ENCODE peak calls at places on chromosome 12, in six cellular contexts. One of them, this sample, is unnamed. For H3K9me3, the result is how much of the 10 kb centered on the place peaks cover.

GRCh38 chr12:122880668-122881067 is 15.3 kb downstream of the VPS37B start:
- DNase-seq in WERI-Rb-1: peak
- DNase-seq in AG04450: no peak
- DNase-seq in right atrium auricular region: no peak
- DNase-seq in Caco-2: no peak
- DNase-seq in fibroblast of lung: peak
- DNase-seq in this sample: no peak

GRCh38 chr12:3421191-3421590 is 69.8 kb upstream of the PRMT8 start:
- DNase-seq in fibroblast of lung: no peak
- DNase-seq in right atrium auricular region: no peak
- DNase-seq in AG04450: no peak
- DNase-seq in WERI-Rb-1: no peak
- DNase-seq in Caco-2: no peak
- DNase-seq in this sample: no peak

GRCh38 chr12:41556176-41556575 is 368.1 kb downstream of the PDZRN4 start:
- DNase-seq in WERI-Rb-1: no peak
- DNase-seq in right atrium auricular region: no peak
- DNase-seq in fibroblast of lung: no peak
- DNase-seq in Caco-2: no peak
- DNase-seq in AG04450: no peak
- DNase-seq in this sample: no peak

GRCh38 chr12:8695116-8695515 is 2.7 kb upstream of the RIMKLB start:
- DNase-seq in AG04450: no peak
- DNase-seq in fibroblast of lung: no peak
- DNase-seq in Caco-2: no peak
- DNase-seq in WERI-Rb-1: no peak
- DNase-seq in right atrium auricular region: no peak
- DNase-seq in this sample: no peak

GRCh38 chr12:63897931-63898330 is 53.4 kb downstream of the SRGAP1 start:
- DNase-seq in AG04450: no peak
- DNase-seq in WERI-Rb-1: no peak
- DNase-seq in Caco-2: no peak
- DNase-seq in fibroblast of lung: no peak
- DNase-seq in right atrium auricular region: no peak
- DNase-seq in this sample: no peak

GRCh38 chr12:90842477-90842876 is 112.5 kb downstream of the CCER1 start:
- DNase-seq in fibroblast of lung: no peak
- DNase-seq in AG04450: no peak
- DNase-seq in WERI-Rb-1: peak
- DNase-seq in Caco-2: no peak
- DNase-seq in right atrium auricular region: no peak
- DNase-seq in this sample: no peak

GRCh38 chr12:49097381-49097780 is 2.8 kb upstream of the DHH start:
- DNase-seq in Caco-2: no peak
- DNase-seq in right atrium auricular region: no peak
- DNase-seq in WERI-Rb-1: peak
- DNase-seq in fibroblast of lung: no peak
- DNase-seq in AG04450: no peak
- DNase-seq in this sample: no peak

GRCh38 chr12:45773734-45774133 is 44.2 kb downstream of the ARID2 start:
- DNase-seq in fibroblast of lung: no peak
- DNase-seq in Caco-2: no peak
- DNase-seq in AG04450: no peak
- DNase-seq in WERI-Rb-1: no peak
- DNase-seq in right atrium auricular region: no peak
- DNase-seq in this sample: no peak

DNA sequence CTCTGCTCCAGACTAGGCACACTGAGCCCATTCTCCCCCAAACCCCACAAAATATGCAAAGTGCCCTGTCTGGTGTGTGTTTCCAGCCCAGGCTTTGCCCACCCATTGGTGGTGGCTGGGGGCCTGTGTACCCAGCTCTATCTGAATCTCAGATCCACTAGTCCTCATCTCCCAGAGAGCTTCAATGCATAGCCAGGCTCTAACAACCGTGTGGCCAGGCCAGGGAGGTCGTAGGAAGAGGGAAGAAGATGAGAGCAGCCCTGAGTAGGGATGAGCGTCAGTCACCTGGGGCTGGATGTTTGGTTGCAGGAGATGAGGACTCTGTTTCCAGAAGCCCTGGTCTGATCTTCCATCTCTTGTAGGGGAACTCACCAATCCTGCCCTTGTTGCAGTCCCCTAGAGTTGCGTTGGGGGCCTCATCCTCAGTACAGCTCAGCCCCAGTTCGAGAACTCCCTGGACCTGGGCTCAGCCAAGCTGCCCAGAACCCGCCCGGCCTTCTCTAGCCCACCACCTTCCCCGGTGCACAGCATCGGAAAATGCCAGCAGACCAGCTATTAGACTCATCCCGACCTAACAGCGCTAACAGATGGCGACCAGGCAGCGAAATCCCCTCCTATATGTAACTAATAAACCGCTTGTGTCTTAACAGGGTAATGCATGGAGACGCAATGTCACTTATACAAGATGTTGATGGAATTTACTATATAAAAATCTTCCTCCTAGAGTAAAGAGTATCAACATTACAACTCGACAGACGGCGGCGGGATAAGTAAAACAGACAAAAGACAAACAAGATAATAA is 3.2 kb upstream of the LHX5 start:
- DNase-seq in AG04450: no peak
- DNase-seq in WERI-Rb-1: no peak
- DNase-seq in fibroblast of lung: no peak
- DNase-seq in Caco-2: no peak
- DNase-seq in right atrium auricular region: no peak
- DNase-seq in this sample: no peak
- H3K9me3 ChIP-seq in AG04450: under half
- H3K9me3 ChIP-seq in WERI-Rb-1: under half
- H3K9me3 ChIP-seq in fibroblast of lung: under half
- H3K9me3 ChIP-seq in Caco-2: under half
- H3K9me3 ChIP-seq in right atrium auricular region: under half
- H3K9me3 ChIP-seq in this sample: under half

GRCh38 chr12:132924356-132924755 is 31.8 kb downstream of the ZNF605 start:
- DNase-seq in Caco-2: no peak
- DNase-seq in WERI-Rb-1: no peak
- DNase-seq in AG04450: no peak
- DNase-seq in right atrium auricular region: no peak
- DNase-seq in fibroblast of lung: no peak
- DNase-seq in this sample: no peak

GRCh38 chr12:132925597-132926416 is 30.3 kb downstream of the ZNF605 start:
- DNase-seq in Caco-2: no peak
- DNase-seq in fibroblast of lung: no peak
- DNase-seq in WERI-Rb-1: no peak
- DNase-seq in AG04450: no peak
- DNase-seq in right atrium auricular region: no peak
- DNase-seq in this sample: no peak

GRCh38 chr12:132923356-132923909 is 32.7 kb downstream of the ZNF605 start:
- DNase-seq in right atrium auricular region: no peak
- DNase-seq in WERI-Rb-1: no peak
- DNase-seq in Caco-2: no peak
- DNase-seq in fibroblast of lung: peak
- DNase-seq in AG04450: no peak
- DNase-seq in this sample: no peak

GRCh38 chr12:132921685-132922084 is 34.3 kb upstream of the CHFR start:
- DNase-seq in fibroblast of lung: no peak
- DNase-seq in WERI-Rb-1: peak
- DNase-seq in AG04450: no peak
- DNase-seq in right atrium auricular region: no peak
- DNase-seq in Caco-2: no peak
- DNase-seq in this sample: no peak

DNA sequence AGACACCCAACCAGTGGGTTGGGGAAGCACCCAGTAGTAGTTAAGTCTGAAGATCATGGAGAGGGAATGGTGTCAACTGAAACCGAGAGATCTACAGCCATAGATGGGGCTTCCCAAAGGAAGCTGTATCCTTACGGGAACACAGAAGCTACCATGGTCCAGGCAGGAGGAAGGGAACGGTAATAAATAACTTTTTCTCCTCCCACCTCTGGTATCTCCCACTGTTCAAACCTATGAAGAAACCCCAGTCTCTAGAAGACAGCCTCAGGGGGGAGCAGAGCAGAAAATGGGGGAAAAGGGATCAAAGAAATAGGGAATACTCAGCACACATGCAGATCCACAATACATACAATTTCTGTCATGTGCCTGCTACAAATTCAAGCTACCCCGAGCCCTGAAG is 33.4 kb downstream of the ZNF605 start:
- DNase-seq in Caco-2: no peak
- DNase-seq in AG04450: no peak
- DNase-seq in fibroblast of lung: no peak
- DNase-seq in WERI-Rb-1: no peak
- DNase-seq in right atrium auricular region: no peak
- DNase-seq in this sample: no peak
- H3K9me3 ChIP-seq in Caco-2: under half
- H3K9me3 ChIP-seq in AG04450: half or more
- H3K9me3 ChIP-seq in fibroblast of lung: under half
- H3K9me3 ChIP-seq in WERI-Rb-1: half or more
- H3K9me3 ChIP-seq in right atrium auricular region: half or more
- H3K9me3 ChIP-seq in this sample: under half

GRCh38 chr12:124201248-124201647 is 93.6 kb upstream of the RFLNA start:
- DNase-seq in Caco-2: no peak
- DNase-seq in right atrium auricular region: no peak
- DNase-seq in WERI-Rb-1: no peak
- DNase-seq in AG04450: no peak
- DNase-seq in fibroblast of lung: no peak
- DNase-seq in this sample: no peak

GRCh38 chr12:124195226-124195938 is 99.5 kb upstream of the RFLNA start:
- DNase-seq in Caco-2: no peak
- DNase-seq in right atrium auricular region: no peak
- DNase-seq in WERI-Rb-1: no peak
- DNase-seq in AG04450: no peak
- DNase-seq in fibroblast of lung: peak
- DNase-seq in this sample: no peak

GRCh38 chr12:124194521-124195225 is 100.2 kb upstream of the RFLNA start:
- DNase-seq in right atrium auricular region: no peak
- DNase-seq in WERI-Rb-1: peak
- DNase-seq in fibroblast of lung: no peak
- DNase-seq in Caco-2: peak
- DNase-seq in AG04450: no peak
- DNase-seq in this sample: no peak

GRCh38 chr12:124191024-124191359 is 103.9 kb upstream of the RFLNA start:
- DNase-seq in fibroblast of lung: peak
- DNase-seq in WERI-Rb-1: peak
- DNase-seq in Caco-2: peak
- DNase-seq in AG04450: no peak
- DNase-seq in right atrium auricular region: no peak
- DNase-seq in this sample: no peak

DNA sequence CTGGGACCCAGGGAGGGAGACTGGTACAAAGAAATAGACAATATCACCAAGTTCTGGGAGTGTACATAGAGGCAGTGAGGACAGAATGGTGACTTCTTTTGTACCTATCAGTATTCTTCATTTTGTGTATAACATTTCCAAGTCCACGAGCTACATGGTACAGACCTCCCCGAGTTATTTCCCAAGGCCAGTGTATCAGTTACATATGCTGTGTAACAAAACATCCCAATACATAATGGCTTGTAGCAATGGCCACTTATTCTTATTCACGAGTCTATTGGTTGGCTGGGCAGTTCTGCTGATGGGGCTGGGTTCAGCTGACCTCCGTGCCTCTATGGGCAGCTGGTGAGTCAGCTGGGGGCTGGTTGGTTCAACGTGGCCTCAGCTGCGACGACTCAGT is 98.7 kb upstream of the RFLNA start:
- DNase-seq in fibroblast of lung: no peak
- DNase-seq in Caco-2: no peak
- DNase-seq in AG04450: no peak
- DNase-seq in right atrium auricular region: no peak
- DNase-seq in WERI-Rb-1: no peak
- DNase-seq in this sample: no peak
- H3K9me3 ChIP-seq in fibroblast of lung: under half
- H3K9me3 ChIP-seq in Caco-2: under half
- H3K9me3 ChIP-seq in AG04450: under half
- H3K9me3 ChIP-seq in right atrium auricular region: under half
- H3K9me3 ChIP-seq in WERI-Rb-1: under half
- H3K9me3 ChIP-seq in this sample: under half

DNA sequence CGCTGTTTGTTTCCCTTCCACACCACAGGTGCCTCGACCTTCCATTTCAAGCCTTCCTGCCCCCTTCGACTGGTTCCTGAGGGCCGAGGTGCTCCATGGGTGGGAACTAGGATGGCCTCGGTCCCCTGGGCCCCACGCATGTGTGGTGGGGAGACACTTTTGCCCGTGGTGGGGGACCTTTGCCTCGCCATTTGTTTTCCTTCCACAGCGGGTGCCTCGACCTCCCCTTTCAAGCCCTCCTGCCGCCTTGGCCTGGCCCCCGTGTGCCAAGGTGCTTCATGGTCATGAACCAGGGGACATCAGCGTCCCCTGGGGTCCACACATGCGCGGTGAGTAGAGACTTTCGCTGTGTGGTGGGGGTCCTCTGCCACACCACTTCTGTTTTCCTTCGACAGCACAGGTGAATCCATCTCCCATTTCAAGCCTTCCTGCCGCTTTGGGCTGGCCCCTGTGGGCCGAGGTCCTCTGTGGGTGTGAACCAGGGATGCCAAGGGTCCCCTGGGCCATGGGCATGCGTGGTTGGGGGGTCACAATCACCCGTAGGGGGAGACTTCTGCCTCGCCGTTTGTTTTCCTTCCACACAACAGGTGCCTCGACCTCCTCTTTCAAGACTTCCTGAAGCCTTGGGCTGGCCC is 364.4 kb downstream of the ALG10 start:
- DNase-seq in AG04450: no peak
- DNase-seq in fibroblast of lung: no peak
- DNase-seq in Caco-2: no peak
- DNase-seq in right atrium auricular region: no peak
- DNase-seq in WERI-Rb-1: no peak
- DNase-seq in this sample: no peak
- H3K9me3 ChIP-seq in AG04450: half or more
- H3K9me3 ChIP-seq in fibroblast of lung: under half
- H3K9me3 ChIP-seq in Caco-2: under half
- H3K9me3 ChIP-seq in right atrium auricular region: under half
- H3K9me3 ChIP-seq in WERI-Rb-1: under half
- H3K9me3 ChIP-seq in this sample: under half